ENCODE peak calls at places on chromosomes 4 and X, in nine cellular contexts. Q is AG09309; E is activated CD4-positive, alpha-beta T cell treated with anti-CD3 and anti-CD28 coated beads, Interleukin-2, amount 50 U/mL, for 1 hour; B is epithelial cell of esophagus; R is choroid plexus epithelial cell; I is ELF-1; T is mammary epithelial cell; O is AG09319; K is HCT116. X is an unnamed sample.

GRCh38 chr4:176540814-176541213 is 221.0 kb downstream of the SPCS3 start:
- DNase-seq in Q (no peak), E (no peak), B (peak), R (no peak), I (no peak), T (peak), O (no peak), K (no peak), X (no peak)

GRCh38 chr4:186845137-186845842 is 121.6 kb upstream of the FAT1 start:
- DNase-seq in Q (peak), E (no peak), B (peak), R (peak), I (peak), T (peak), O (peak), K (peak), X (no peak)

GRCh38 chrX:69102805-69103204 is 62.4 kb downstream of the PJA1 start:
- DNase-seq in Q (no peak), E (no peak), B (no peak), R (peak), I (no peak), T (no peak), O (no peak), K (no peak), X (peak)

GRCh38 chr4:59044316-59044715 is 1934.1 kb upstream of the IGFBP7 start:
- DNase-seq in Q (no peak), E (no peak), B (no peak), R (no peak), I (no peak), T (no peak), O (no peak), K (no peak), X (no peak)

GRCh38 chr4:95701500-95701899 is 138.4 kb upstream of the PDHA2 start:
- DNase-seq in Q (no peak), E (no peak), B (peak), R (peak), I (no peak), T (peak), O (no peak), K (no peak), X (no peak)

GRCh38 chr4:71389149-71389840 is 50.5 kb downstream of the SLC4A4 start:
- DNase-seq in Q (no peak), E (no peak), B (no peak), R (no peak), I (no peak), T (no peak), O (peak), K (no peak), X (no peak)

GRCh38 chr4:98619197-98619596 is 39.2 kb downstream of the TSPAN5 start:
- DNase-seq in Q (no peak), E (no peak), B (no peak), R (no peak), I (no peak), T (no peak), O (no peak), K (no peak), X (no peak)

GRCh38 chr4:17702666-17703065 is 78.8 kb downstream of the FAM184B start:
- DNase-seq in Q (no peak), E (no peak), B (no peak), R (no peak), I (no peak), T (no peak), O (no peak), K (no peak), X (no peak)

GRCh38 chr4:9913846-9914245 is 107.5 kb downstream of the SLC2A9 start:
- DNase-seq in Q (no peak), E (no peak), B (no peak), R (no peak), I (no peak), T (no peak), O (no peak), K (no peak), X (no peak)

GRCh38 chrX:53186363-53186762 is 38.6 kb downstream of the KDM5C start:
- DNase-seq in Q (no peak), E (no peak), B (peak), R (peak), I (no peak), T (peak), O (no peak), K (no peak), X (no peak)

GRCh38 chrX:100939336-100939735 is 10.6 kb upstream of the XKRX start:
- DNase-seq in Q (no peak), E (no peak), B (peak), R (no peak), I (no peak), T (no peak), O (no peak), K (no peak), X (no peak)

GRCh38 chr4:98838977-98839618 is 89.8 kb downstream of the EIF4E start:
- DNase-seq in Q (no peak), E (no peak), B (peak), R (peak), I (no peak), T (peak), O (no peak), K (peak), X (no peak)

X was measured in smooth muscle cell of the brain vasculature.